ENCODE peak calls at places on chromosomes 11 and 22, in seven cellular contexts. N is EH, E is endothelial cell of umbilical vein, H is vagina, V is pancreas, F is thyroid gland, P is transverse colon. S is an unnamed sample.

GRCh38 chr11:1435820-1436467 is 46.2 kb downstream of the BRSK2 start:
- DNase-seq in N (no peak), E (no peak), H (no peak), V (no peak), F (no peak), P (no peak), S (no peak)

GRCh38 chr11:10460611-10461275 is 5.7 kb downstream of the AMPD3 start:
- DNase-seq in N (no peak), E (no peak), H (no peak), V (no peak), F (no peak), P (no peak), S (no peak)

GRCh38 chr11:43278302-43278956 is 33.4 kb upstream of the API5 start:
- DNase-seq in N (peak), E (peak), H (no peak), V (no peak), F (no peak), P (no peak), S (no peak)

GRCh38 chr11:71202598-71202944 is 49.8 kb downstream of the SHANK2 start:
- DNase-seq in N (no peak), E (no peak), H (no peak), V (no peak), F (no peak), P (no peak), S (no peak)

GRCh38 chr11:85076535-85077330 is 550.4 kb downstream of the DLG2 start:
- DNase-seq in N (no peak), E (no peak), H (no peak), V (no peak), F (no peak), P (no peak), S (peak)

GRCh38 chr11:67369801-67370284 is 3.6 kb downstream of the CLCF1 start:
- DNase-seq in N (peak), E (no peak), H (no peak), V (no peak), F (peak), P (no peak), S (no peak)

GRCh38 chr11:70799386-70799785 is 401.1 kb downstream of the CTTN start:
- DNase-seq in N (peak), E (no peak), H (no peak), V (no peak), F (no peak), P (no peak), S (no peak)

GRCh38 chr11:40388097-40388818 is 1071.2 kb downstream of the LRRC4C start:
- DNase-seq in N (peak), E (no peak), H (no peak), V (no peak), F (no peak), P (no peak), S (no peak)

GRCh38 chr11:90223248-90223585 is 368 bp upstream of the CHORDC1 start:
- DNase-seq in N (no peak), E (no peak), H (no peak), V (no peak), F (no peak), P (no peak), S (no peak)

GRCh38 chr11:70568504-70569172 is 170.3 kb downstream of the CTTN start:
- DNase-seq in N (peak), E (no peak), H (no peak), V (no peak), F (peak), P (peak), S (no peak)

GRCh38 chr22:45284705-45285305 is at the start of gene UPK3A:
- DNase-seq in N (no peak), E (peak), H (no peak), V (peak), F (peak), P (peak), S (peak)

GRCh38 chr22:49934891-49935557 is 16.6 kb downstream of the CRELD2 start:
- DNase-seq in N (peak), E (peak), H (no peak), V (peak), F (peak), P (peak), S (peak)

GRCh38 chr11:134527382-134528243 is 115.6 kb upstream of the B3GAT1 start:
- DNase-seq in N (no peak), E (no peak), H (no peak), V (no peak), F (no peak), P (no peak), S (no peak)

GRCh38 chr11:103332409-103332808 is 223.2 kb downstream of the DYNC2H1 start:
- DNase-seq in N (no peak), E (no peak), H (no peak), V (no peak), F (no peak), P (no peak), S (no peak)

GRCh38 chr11:69243496-69244200 is 50.3 kb upstream of the MYEOV start:
- DNase-seq in N (no peak), E (no peak), H (peak), V (no peak), F (no peak), P (no peak), S (no peak)

GRCh38 chr11:562046-562645 is 1.4 kb downstream of the RASSF7 start:
- DNase-seq in N (no peak), E (no peak), H (no peak), V (no peak), F (no peak), P (no peak), S (no peak)

GRCh38 chr22:17893900-17894299 is 119.6 kb upstream of the BID start:
- DNase-seq in N (no peak), E (no peak), H (no peak), V (no peak), F (no peak), P (peak), S (no peak)

GRCh38 chr22:40193429-40194421 is 16.0 kb downstream of the TNRC6B start:
- DNase-seq in N (peak), E (peak), H (no peak), V (no peak), F (no peak), P (no peak), S (no peak)

GRCh38 chr11:130527648-130528300 is 79.3 kb downstream of the ADAMTS15 start:
- DNase-seq in N (peak), E (peak), H (no peak), V (no peak), F (peak), P (no peak), S (no peak)

GRCh38 chr22:50306753-50307749 is at the start of gene PLXNB2:
- DNase-seq in N (peak), E (peak), H (no peak), V (peak), F (peak), P (peak), S (peak)

GRCh38 chr22:49983148-49984042 is 22.8 kb downstream of the PIM3 start:
- DNase-seq in N (no peak), E (no peak), H (peak), V (no peak), F (no peak), P (no peak), S (no peak)

GRCh38 chr11:116692318-116693106 is 80.3 kb downstream of the BUD13 start:
- DNase-seq in N (no peak), E (no peak), H (peak), V (peak), F (no peak), P (no peak), S (peak)

GRCh38 chr11:11010624-11011127 is 152.8 kb upstream of the ZBED5 start:
- DNase-seq in N (peak), E (peak), H (no peak), V (no peak), F (peak), P (peak), S (peak)

GRCh38 chr11:73239571-73240189 is 21.6 kb downstream of the P2RY2 start:
- DNase-seq in N (no peak), E (no peak), H (no peak), V (no peak), F (no peak), P (no peak), S (no peak)

GRCh38 chr11:119195680-119196079 is 10.4 kb downstream of the NHERF4 start:
- DNase-seq in N (peak), E (peak), H (no peak), V (no peak), F (peak), P (peak), S (peak)

GRCh38 chr11:128318856-128319474 is 268.4 kb downstream of the ETS1 start:
- DNase-seq in N (peak), E (peak), H (no peak), V (no peak), F (no peak), P (no peak), S (no peak)

GRCh38 chr11:100991541-100991940 is 138.1 kb downstream of the PGR start:
- DNase-seq in N (peak), E (no peak), H (no peak), V (no peak), F (no peak), P (no peak), S (no peak)